ENCODE peak calls at places on chromosomes 13 and 19, in five cellular contexts. J is NAMALWA, A is GM06990, Z is T-helper 17 cell, K is hepatic stellate cell. U is an unnamed sample.

GRCh38 chr19:4108767-4109625 is 14.9 kb downstream of the MAP2K2 start:
- DNase-seq in J (no peak), A (peak), Z (no peak), K (no peak), U (no peak)

GRCh38 chr13:73433893-73434292 is 375.1 kb downstream of the KLF5 start:
- DNase-seq in J (no peak), A (no peak), Z (no peak), K (no peak), U (no peak)

GRCh38 chr19:3201911-3202310 is 16.2 kb downstream of the NCLN start:
- DNase-seq in J (no peak), A (no peak), Z (no peak), K (no peak), U (no peak)

GRCh38 chr13:102039264-102039663 is 362.6 kb downstream of the FGF14 start:
- DNase-seq in J (no peak), A (no peak), Z (no peak), K (no peak), U (no peak)

GRCh38 chr19:45587873-45588272 is 3.3 kb upstream of the OPA3 start:
- DNase-seq in J (no peak), A (no peak), Z (no peak), K (no peak), U (no peak)

GRCh38 chr13:36130542-36131214 is 504 bp downstream of the DCLK1 start:
- DNase-seq in J (no peak), A (no peak), Z (no peak), K (no peak), U (no peak)

GRCh38 chr19:48887861-48888612 is 10.5 kb downstream of the TULP2 start:
- DNase-seq in J (no peak), A (no peak), Z (no peak), K (no peak), U (no peak)

GRCh38 chr19:13156968-13157882 is 7.0 kb downstream of the IER2 start:
- DNase-seq in J (peak), A (no peak), Z (no peak), K (peak), U (no peak)

GRCh38 chr13:77565635-77566034 is 30.1 kb downstream of the SCEL start:
- DNase-seq in J (peak), A (peak), Z (no peak), K (no peak), U (peak)

GRCh38 chr13:78121459-78122348 is 203.1 kb upstream of the EDNRB start:
- DNase-seq in J (peak), A (peak), Z (no peak), K (peak), U (no peak)

GRCh38 chr19:33724021-33724722 is 72.5 kb upstream of the KCTD15 start:
- DNase-seq in J (no peak), A (no peak), Z (no peak), K (no peak), U (no peak)

GRCh38 chr19:2039082-2039958 is 11.7 kb downstream of the MKNK2 start:
- DNase-seq in J (no peak), A (peak), Z (no peak), K (no peak), U (no peak)

GRCh38 chr19:48858984-48859710 is 9.3 kb downstream of the PLEKHA4 start:
- DNase-seq in J (peak), A (peak), Z (peak), K (no peak), U (no peak)